ENCODE peak calls at places on chromosomes 6 and 20, in seven cellular contexts. I, Y, S, D, A, F and M are unnamed samples.
A peak's percentile ranks its signal among the peaks of the same experiment; 100 is the strongest.

GRCh38 chr6:119310486-119311036 is 39.0 kb downstream of the MAN1A1 start:
- DNase-seq in Y (no peak), I (no peak), A (no peak), S (no peak), D (no peak), F (no peak), M (no peak)

GRCh38 chr20:2276015-2276414 is 19.8 kb upstream of the TGM3 start:
- DNase-seq in I (no peak), A (no peak), F (no peak), Y (no peak), S (no peak), D (no peak), M (no peak)

GRCh38 chr6:146337376-146337775 is 206.3 kb upstream of the RAB32 start:
- DNase-seq in D (no peak), S (no peak), Y (no peak), I (no peak), F (no peak), A (no peak), M (no peak)

GRCh38 chr6:70314240-70314639 is 11.4 kb upstream of the COL9A1 start:
- DNase-seq in D (no peak), A (no peak), F (no peak), I (no peak), Y (no peak), S (no peak), M (no peak)

GRCh38 chr20:63132715-63133471 is 83.0 kb downstream of the YTHDF1 start:
- DNase-seq in F (no peak), S (no peak), D (no peak), A (no peak), I (no peak), Y (no peak), M (no peak)

GRCh38 chr6:28943557-28944411 is 20.0 kb upstream of the TRIM27 start:
- DNase-seq in D (peak; percentile 43), A (no peak), F (peak; percentile 89), I (peak; percentile 57), S (peak; percentile 65), Y (peak; percentile 69), M (peak; percentile 47)

GRCh38 chr20:33305591-33306057 is 22.6 kb downstream of the BPIFB1 start:
- DNase-seq in I (no peak), Y (no peak), A (no peak), F (peak; percentile 37), D (no peak), S (no peak), M (no peak)

GRCh38 chr6:87146363-87146762 is 9.0 kb upstream of the ZNF292 start:
- DNase-seq in Y (no peak), F (no peak), I (no peak), S (no peak), A (no peak), D (no peak), M (no peak)

GRCh38 chr6:49606696-49607390 is 29.8 kb downstream of the RHAG start:
- DNase-seq in Y (no peak), D (peak; percentile 58), A (peak; percentile 8), F (peak; percentile 42), S (no peak), I (peak; percentile 64), M (peak; percentile 52)

GRCh38 chr20:2797136-2797983 is 3.1 kb downstream of the CPXM1 start:
- DNase-seq in Y (no peak), D (peak; percentile 19), A (no peak), S (no peak), I (no peak), F (no peak), M (no peak)

GRCh38 chr6:45663181-45664180 is 285.7 kb upstream of the SUPT3H start:
- DNase-seq in S (no peak), I (peak; percentile 41), A (no peak), D (no peak), F (no peak), Y (no peak), M (no peak)

GRCh38 chr6:37111156-37111461 is 58.8 kb upstream of the PIM1 start:
- DNase-seq in D (no peak), I (no peak), S (no peak), A (no peak), Y (no peak), F (no peak), M (no peak)

GRCh38 chr6:148998704-148999103 is 251.9 kb downstream of the UST start:
- DNase-seq in A (no peak), Y (no peak), D (no peak), I (no peak), F (no peak), S (no peak), M (no peak)

GRCh38 chr6:154651656-154652055 is 81.6 kb upstream of the SCAF8 start:
- DNase-seq in I (no peak), Y (no peak), S (no peak), D (no peak), A (no peak), F (no peak), M (no peak)

GRCh38 chr6:30749554-30750378 is 5.4 kb upstream of the IER3 start:
- DNase-seq in F (peak; percentile 95), Y (no peak), I (no peak), A (no peak), D (no peak), S (no peak), M (no peak)

GRCh38 chr20:46545077-46545826 is 5.2 kb downstream of the OCSTAMP start:
- DNase-seq in D (no peak), I (peak; percentile 60), S (no peak), A (no peak), Y (no peak), F (no peak), M (no peak)

GRCh38 chr6:32666420-32667300 is at the start of gene HLA-DQB1:
- DNase-seq in D (peak; percentile 84), F (peak; percentile 85), I (peak; percentile 91), A (no peak), Y (peak; percentile 14), S (no peak), M (no peak)

GRCh38 chr20:1528811-1529210 is 28.7 kb downstream of the SIRPD start:
- DNase-seq in S (no peak), I (no peak), Y (no peak), A (no peak), F (no peak), D (no peak), M (no peak)

GRCh38 chr20:23227274-23227673 is 123.3 kb upstream of the NXT1 start:
- DNase-seq in Y (no peak), A (no peak), D (no peak), F (no peak), I (no peak), S (no peak), M (no peak)

GRCh38 chr20:1474817-1475603 is 8.4 kb upstream of the NSFL1C start:
- DNase-seq in Y (no peak), I (no peak), F (peak; percentile 36), A (no peak), S (no peak), D (no peak), M (no peak)

GRCh38 chr6:119351005-119351394 is 1.4 kb upstream of the MAN1A1 start:
- DNase-seq in S (no peak), F (no peak), D (peak; percentile 45), A (no peak), Y (no peak), I (peak; percentile 36), M (peak; percentile 18)

GRCh38 chr6:26327450-26328264 is 37.3 kb upstream of the BTN3A2 start:
- DNase-seq in D (no peak), A (no peak), Y (no peak), F (peak; percentile 90), S (no peak), I (no peak), M (no peak)

GRCh38 chr6:88842320-88842719 is 121.1 kb downstream of the RNGTT start:
- DNase-seq in S (no peak), A (no peak), I (no peak), D (no peak), Y (no peak), F (no peak), M (no peak)

GRCh38 chr20:63118786-63119450 is 97.0 kb downstream of the YTHDF1 start:
- DNase-seq in Y (no peak), S (no peak), D (no peak), F (no peak), I (no peak), A (no peak), M (no peak)

GRCh38 chr6:80434951-80435350 is 328.5 kb downstream of the BCKDHB start:
- DNase-seq in I (no peak), F (no peak), A (no peak), Y (no peak), D (no peak), S (no peak), M (no peak)

GRCh38 chr20:48921168-48921882 is at the start of gene ARFGEF2:
- DNase-seq in I (peak; percentile 97), Y (peak; percentile 94), D (peak; percentile 97), F (peak; percentile 99), S (peak; percentile 91), A (no peak), M (peak; percentile 69)
- TF ChIP-seq CTCF in I (no peak), Y (peak; percentile 20), D (no peak), F (peak; percentile 8), S (no peak), A (peak; percentile 10), M (no peak)

GRCh38 chr6:27551607-27552006 is 78.7 kb upstream of the ZNF184 start:
- DNase-seq in S (no peak), A (no peak), F (no peak), D (no peak), Y (no peak), I (no peak), M (no peak)

GRCh38 chr6:27546522-27546921 is 73.6 kb upstream of the ZNF184 start:
- DNase-seq in S (no peak), I (no peak), A (no peak), F (no peak), D (no peak), Y (no peak), M (no peak)

GRCh38 chr6:27553123-27553904 is 80.4 kb upstream of the ZNF184 start:
- DNase-seq in Y (no peak), F (peak; percentile 75), I (peak; percentile 58), A (no peak), S (no peak), D (peak; percentile 65), M (no peak)

GRCh38 chr6:27547157-27548075 is 74.5 kb upstream of the ZNF184 start:
- DNase-seq in Y (no peak), I (no peak), F (peak; percentile 81), D (peak; percentile 29), A (no peak), S (no peak), M (no peak)

DNA sequence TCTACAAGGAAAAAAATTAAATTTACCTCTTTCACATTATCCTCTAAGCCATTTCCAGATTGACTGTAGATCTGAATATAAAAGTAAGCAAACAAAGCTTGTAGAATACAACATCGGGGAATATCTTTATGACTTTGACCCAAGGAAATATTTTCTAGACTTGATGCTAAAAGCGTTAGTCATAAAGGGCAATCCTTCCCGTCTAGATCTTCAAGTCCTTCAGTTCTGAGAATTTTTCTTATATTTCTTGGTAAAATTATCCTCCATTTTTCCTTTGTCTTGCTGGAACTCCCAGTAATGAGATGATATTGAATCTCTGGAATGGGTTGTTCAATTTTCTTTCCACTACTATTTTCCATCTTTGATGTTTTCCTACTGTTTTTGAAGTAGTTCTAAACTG is 77.8 kb upstream of the ZNF184 start:
- DNase-seq in F (no peak), I (no peak), S (no peak), D (no peak), A (no peak), Y (no peak), M (no peak)
- TF ChIP-seq CTCF in F (no peak), I (no peak), S (no peak), D (no peak), A (no peak), Y (no peak), M (no peak)

GRCh38 chr6:144283781-144284473 is 1.2 kb upstream of the UTRN start:
- DNase-seq in Y (no peak), A (no peak), D (no peak), F (no peak), S (peak; percentile 7), I (peak; percentile 25), M (no peak)
- TF ChIP-seq CTCF in Y (peak; percentile 21), A (peak; percentile 27), D (no peak), F (no peak), S (no peak), I (no peak), M (peak; percentile 27)

GRCh38 chr6:3638662-3639061 is 112.9 kb downstream of the PXDC1 start:
- DNase-seq in Y (no peak), I (no peak), S (no peak), D (no peak), F (no peak), A (no peak), M (no peak)
- TF ChIP-seq CTCF in Y (no peak), I (no peak), S (no peak), D (no peak), F (no peak), A (no peak), M (no peak)